ENCODE peak calls at places on chromosomes 1 and 21, in seven cellular contexts. One of them, this sample, is unnamed.

GRCh38 chr21:21188513-21189188 is 190.4 kb downstream of the NCAM2 start:
- DNase-seq in A673: peak
- DNase-seq in dorsolateral prefrontal cortex: no peak
- DNase-seq in mucosa of descending colon: no peak
- DNase-seq in astrocyte of the spinal cord: peak
- DNase-seq in fibroblast of lung: no peak
- DNase-seq in endothelial cell of umbilical vein: no peak
- DNase-seq in this sample: peak

GRCh38 chr1:205012416-205013140 is 30.4 kb upstream of the CNTN2 start:
- DNase-seq in astrocyte of the spinal cord: no peak
- DNase-seq in fibroblast of lung: peak
- DNase-seq in endothelial cell of umbilical vein: no peak
- DNase-seq in dorsolateral prefrontal cortex: no peak
- DNase-seq in A673: no peak
- DNase-seq in mucosa of descending colon: no peak
- DNase-seq in this sample: no peak

GRCh38 chr1:53367503-53368313 is 39.8 kb upstream of the LRP8 start:
- DNase-seq in A673: no peak
- DNase-seq in mucosa of descending colon: no peak
- DNase-seq in dorsolateral prefrontal cortex: no peak
- DNase-seq in fibroblast of lung: no peak
- DNase-seq in astrocyte of the spinal cord: no peak
- DNase-seq in endothelial cell of umbilical vein: no peak
- DNase-seq in this sample: no peak

GRCh38 chr1:178037510-178038253 is 56.2 kb upstream of the RASAL2 start:
- DNase-seq in endothelial cell of umbilical vein: peak
- DNase-seq in A673: peak
- DNase-seq in dorsolateral prefrontal cortex: peak
- DNase-seq in astrocyte of the spinal cord: peak
- DNase-seq in mucosa of descending colon: peak
- DNase-seq in fibroblast of lung: peak
- DNase-seq in this sample: peak

GRCh38 chr1:82790556-82790955 is 989.8 kb downstream of the ADGRL2 start:
- DNase-seq in astrocyte of the spinal cord: no peak
- DNase-seq in dorsolateral prefrontal cortex: no peak
- DNase-seq in endothelial cell of umbilical vein: no peak
- DNase-seq in fibroblast of lung: no peak
- DNase-seq in mucosa of descending colon: no peak
- DNase-seq in A673: no peak
- DNase-seq in this sample: no peak

GRCh38 chr1:207868252-207868768 is 42.6 kb downstream of the CD34 start:
- DNase-seq in dorsolateral prefrontal cortex: no peak
- DNase-seq in astrocyte of the spinal cord: no peak
- DNase-seq in endothelial cell of umbilical vein: peak
- DNase-seq in fibroblast of lung: no peak
- DNase-seq in mucosa of descending colon: peak
- DNase-seq in A673: no peak
- DNase-seq in this sample: peak

GRCh38 chr1:165876121-165876520 is 48.7 kb downstream of the UCK2 start:
- DNase-seq in astrocyte of the spinal cord: no peak
- DNase-seq in fibroblast of lung: no peak
- DNase-seq in mucosa of descending colon: no peak
- DNase-seq in A673: no peak
- DNase-seq in endothelial cell of umbilical vein: no peak
- DNase-seq in dorsolateral prefrontal cortex: no peak
- DNase-seq in this sample: no peak

GRCh38 chr1:215043405-215043804 is 39.1 kb upstream of the KCNK2 start:
- DNase-seq in astrocyte of the spinal cord: no peak
- DNase-seq in dorsolateral prefrontal cortex: no peak
- DNase-seq in fibroblast of lung: no peak
- DNase-seq in mucosa of descending colon: no peak
- DNase-seq in A673: no peak
- DNase-seq in endothelial cell of umbilical vein: no peak
- DNase-seq in this sample: no peak

GRCh38 chr1:29247874-29248273 is 11.6 kb downstream of the PTPRU start:
- DNase-seq in dorsolateral prefrontal cortex: no peak
- DNase-seq in fibroblast of lung: no peak
- DNase-seq in endothelial cell of umbilical vein: no peak
- DNase-seq in A673: no peak
- DNase-seq in astrocyte of the spinal cord: no peak
- DNase-seq in mucosa of descending colon: no peak
- DNase-seq in this sample: no peak

GRCh38 chr1:156419863-156420208 is 50.8 kb downstream of the RHBG start:
- DNase-seq in endothelial cell of umbilical vein: no peak
- DNase-seq in astrocyte of the spinal cord: no peak
- DNase-seq in fibroblast of lung: no peak
- DNase-seq in A673: no peak
- DNase-seq in dorsolateral prefrontal cortex: no peak
- DNase-seq in mucosa of descending colon: no peak
- DNase-seq in this sample: no peak

GRCh38 chr1:111332190-111332589 is 41.5 kb downstream of the CHIA start:
- DNase-seq in astrocyte of the spinal cord: no peak
- DNase-seq in A673: no peak
- DNase-seq in dorsolateral prefrontal cortex: no peak
- DNase-seq in fibroblast of lung: no peak
- DNase-seq in mucosa of descending colon: no peak
- DNase-seq in endothelial cell of umbilical vein: no peak
- DNase-seq in this sample: no peak

GRCh38 chr21:28066051-28066450 is 926.6 kb downstream of the LTN1 start:
- DNase-seq in mucosa of descending colon: no peak
- DNase-seq in A673: no peak
- DNase-seq in fibroblast of lung: no peak
- DNase-seq in endothelial cell of umbilical vein: no peak
- DNase-seq in dorsolateral prefrontal cortex: no peak
- DNase-seq in astrocyte of the spinal cord: no peak
- DNase-seq in this sample: no peak

GRCh38 chr1:237235080-237235479 is 193.1 kb downstream of the RYR2 start:
- DNase-seq in dorsolateral prefrontal cortex: peak
- DNase-seq in A673: no peak
- DNase-seq in fibroblast of lung: no peak
- DNase-seq in endothelial cell of umbilical vein: no peak
- DNase-seq in mucosa of descending colon: no peak
- DNase-seq in astrocyte of the spinal cord: no peak
- DNase-seq in this sample: no peak

GRCh38 chr1:8425781-8426161 is 107.9 kb downstream of the SLC45A1 start:
- DNase-seq in dorsolateral prefrontal cortex: no peak
- DNase-seq in A673: no peak
- DNase-seq in mucosa of descending colon: no peak
- DNase-seq in fibroblast of lung: no peak
- DNase-seq in astrocyte of the spinal cord: no peak
- DNase-seq in endothelial cell of umbilical vein: no peak
- DNase-seq in this sample: no peak

GRCh38 chr1:39178541-39179431 is 25.7 kb upstream of the MACF1 start:
- DNase-seq in mucosa of descending colon: no peak
- DNase-seq in endothelial cell of umbilical vein: peak
- DNase-seq in dorsolateral prefrontal cortex: no peak
- DNase-seq in astrocyte of the spinal cord: peak
- DNase-seq in fibroblast of lung: peak
- DNase-seq in A673: no peak
- DNase-seq in this sample: peak

GRCh38 chr21:37367301-37367757 is 756 bp downstream of the DYRK1A start:
- DNase-seq in fibroblast of lung: no peak
- DNase-seq in endothelial cell of umbilical vein: no peak
- DNase-seq in A673: no peak
- DNase-seq in mucosa of descending colon: no peak
- DNase-seq in dorsolateral prefrontal cortex: no peak
- DNase-seq in astrocyte of the spinal cord: no peak
- DNase-seq in this sample: no peak

DNA sequence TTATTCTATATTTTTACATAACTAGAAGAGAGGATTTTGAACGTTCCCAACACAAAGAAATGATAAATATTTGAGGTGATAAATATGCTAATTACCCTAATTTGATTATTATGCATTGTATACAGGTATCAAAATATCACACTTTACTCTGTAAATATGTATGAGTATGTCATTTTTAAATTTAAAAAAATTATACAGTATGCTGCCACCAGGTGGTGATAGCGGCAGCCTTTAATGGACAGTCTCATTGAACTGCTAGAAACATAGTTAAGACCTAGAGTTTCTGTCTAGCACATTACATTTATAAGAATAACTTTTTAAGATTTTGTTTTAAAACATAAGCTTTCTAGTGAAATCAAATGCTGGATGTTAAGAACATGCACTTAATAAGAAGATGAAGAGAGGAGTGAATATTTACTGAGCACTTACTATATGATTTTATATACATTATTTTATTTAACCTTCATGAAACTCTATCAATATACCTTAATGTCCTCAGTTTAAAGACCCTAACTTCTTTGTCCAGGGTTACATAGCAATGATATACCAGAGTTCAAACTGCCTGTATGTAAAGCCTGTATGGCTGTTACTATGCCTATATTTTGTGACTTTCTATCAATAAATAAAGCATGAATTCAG is 207.1 kb downstream of the NUF2 start:
- DNase-seq in mucosa of descending colon: peak
- DNase-seq in dorsolateral prefrontal cortex: peak
- DNase-seq in fibroblast of lung: peak
- DNase-seq in endothelial cell of umbilical vein: peak
- DNase-seq in A673: peak
- DNase-seq in astrocyte of the spinal cord: peak
- DNase-seq in this sample: peak
- TF ChIP-seq CTCF in mucosa of descending colon: peak
- TF ChIP-seq CTCF in dorsolateral prefrontal cortex: peak
- TF ChIP-seq CTCF in fibroblast of lung: peak
- TF ChIP-seq CTCF in endothelial cell of umbilical vein: peak
- TF ChIP-seq CTCF in A673: peak
- TF ChIP-seq CTCF in astrocyte of the spinal cord: peak
- TF ChIP-seq CTCF in this sample: peak

DNA sequence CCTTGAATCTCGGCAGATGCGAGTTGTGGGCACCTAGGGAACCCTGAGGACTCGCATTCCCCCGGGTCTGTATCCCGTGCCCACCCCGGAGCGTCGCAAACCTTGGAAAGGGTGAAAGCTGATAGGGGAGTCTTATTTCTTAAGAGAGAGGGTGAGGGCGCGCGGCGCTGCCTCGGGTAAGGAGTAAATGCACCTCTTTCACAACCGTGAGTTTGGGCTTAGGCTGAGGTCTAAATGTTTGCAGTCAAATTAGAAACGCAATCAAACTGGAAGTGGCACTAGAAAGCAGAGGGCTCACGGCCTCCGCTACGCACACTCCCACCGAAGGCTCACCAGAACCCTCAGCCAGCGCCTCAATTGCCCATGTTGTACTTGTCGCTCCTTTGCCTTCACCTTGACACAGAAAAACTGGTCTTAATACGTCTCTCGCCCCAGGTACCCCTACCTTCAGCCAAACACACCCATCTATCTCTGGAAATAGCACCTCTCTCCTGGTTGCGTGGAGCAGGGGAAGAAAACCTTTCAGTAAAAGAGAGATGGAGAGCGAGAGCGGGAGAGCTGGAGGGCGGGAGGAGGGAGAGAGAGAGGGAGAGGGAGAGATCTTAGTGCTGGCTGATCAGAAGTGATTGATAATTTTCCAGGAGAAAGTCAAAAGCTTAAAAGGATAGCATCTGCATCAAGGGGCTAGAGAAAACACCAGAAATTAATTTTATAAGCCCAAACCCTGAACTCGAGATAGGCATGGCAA is 1.7 kb upstream of the HLX start:
- DNase-seq in mucosa of descending colon: no peak
- DNase-seq in A673: no peak
- DNase-seq in fibroblast of lung: no peak
- DNase-seq in endothelial cell of umbilical vein: no peak
- DNase-seq in astrocyte of the spinal cord: peak
- DNase-seq in dorsolateral prefrontal cortex: no peak
- DNase-seq in this sample: no peak
- H3K4me3 ChIP-seq in mucosa of descending colon: no peak
- H3K4me3 ChIP-seq in A673: no peak
- H3K4me3 ChIP-seq in fibroblast of lung: no peak
- H3K4me3 ChIP-seq in endothelial cell of umbilical vein: no peak
- H3K4me3 ChIP-seq in astrocyte of the spinal cord: peak
- H3K4me3 ChIP-seq in dorsolateral prefrontal cortex: peak
- H3K4me3 ChIP-seq in this sample: no peak

GRCh38 chr1:104120488-104120887 is 370.8 kb downstream of the AMY1C start:
- DNase-seq in astrocyte of the spinal cord: no peak
- DNase-seq in A673: peak
- DNase-seq in dorsolateral prefrontal cortex: no peak
- DNase-seq in fibroblast of lung: no peak
- DNase-seq in endothelial cell of umbilical vein: no peak
- DNase-seq in mucosa of descending colon: no peak
- DNase-seq in this sample: no peak
- TF ChIP-seq CTCF in astrocyte of the spinal cord: no peak
- TF ChIP-seq CTCF in A673: peak
- TF ChIP-seq CTCF in dorsolateral prefrontal cortex: no peak
- TF ChIP-seq CTCF in fibroblast of lung: no peak
- TF ChIP-seq CTCF in endothelial cell of umbilical vein: no peak
- TF ChIP-seq CTCF in mucosa of descending colon: no peak
- TF ChIP-seq CTCF in this sample: no peak

DNA sequence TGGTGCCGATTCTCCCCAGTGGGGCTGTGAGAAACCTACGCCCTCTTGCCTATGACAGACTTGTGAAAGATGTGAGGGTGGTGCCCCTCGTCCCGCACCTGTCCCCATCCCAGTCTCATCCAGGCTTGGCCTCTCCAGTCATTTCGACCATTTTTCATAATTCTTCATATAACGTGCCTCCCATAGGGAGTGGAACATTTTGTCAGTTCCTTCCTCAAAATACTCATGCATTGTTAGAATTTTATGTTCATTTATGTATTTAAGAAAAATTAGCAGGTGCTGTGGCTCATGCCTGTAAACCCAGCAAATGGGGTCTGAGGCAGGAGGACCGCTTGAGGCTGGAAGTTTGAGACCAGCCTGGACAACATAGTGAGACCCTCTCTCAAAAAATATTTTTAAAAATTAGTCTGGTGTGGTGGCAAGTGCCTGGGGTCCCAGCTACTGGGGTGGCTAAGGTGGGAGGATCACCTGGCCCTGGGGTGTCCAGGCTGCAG is 19.7 kb upstream of the SMPDL3B start:
- DNase-seq in dorsolateral prefrontal cortex: no peak
- DNase-seq in mucosa of descending colon: no peak
- DNase-seq in astrocyte of the spinal cord: no peak
- DNase-seq in endothelial cell of umbilical vein: no peak
- DNase-seq in fibroblast of lung: no peak
- DNase-seq in A673: no peak
- DNase-seq in this sample: no peak
- H3K4me3 ChIP-seq in dorsolateral prefrontal cortex: peak
- H3K4me3 ChIP-seq in mucosa of descending colon: peak
- H3K4me3 ChIP-seq in astrocyte of the spinal cord: peak
- H3K4me3 ChIP-seq in endothelial cell of umbilical vein: no peak
- H3K4me3 ChIP-seq in fibroblast of lung: no peak
- H3K4me3 ChIP-seq in A673: no peak
- H3K4me3 ChIP-seq in this sample: no peak

This sample was measured in fibroblast of pulmonary artery.